ENCODE peak calls at places on chromosomes 2 and 18, in eight cellular contexts. E is astrocyte, R is MM.1S, D is GM12878, P is PC-3, V is neuronal stem cell, B is endothelial cell of umbilical vein, U is fibroblast of lung. X is an unnamed sample.

GRCh38 chr18:58241877-58242276 is 197.9 kb downstream of the NEDD4L start:
- DNase-seq in E (peak; percentile 93), R (no peak), D (no peak), P (peak; percentile 22), V (no peak), B (no peak), U (peak; percentile 94), X (no peak)

GRCh38 chr2:152403395-152403794 is 68.4 kb downstream of the FMNL2 start:
- DNase-seq in E (no peak), R (no peak), D (no peak), P (no peak), V (no peak), B (peak; percentile 64), U (no peak), X (no peak)

GRCh38 chr2:136381722-136382633 is 264.0 kb upstream of the CXCR4 start:
- DNase-seq in E (no peak), R (peak; percentile 98), D (peak; percentile 85), P (no peak), V (no peak), B (no peak), U (no peak), X (no peak)

GRCh38 chr2:120382541-120383144 is 36.7 kb downstream of the INHBB start:
- DNase-seq in E (no peak), R (no peak), D (no peak), P (no peak), V (no peak), B (no peak), U (no peak), X (no peak)

GRCh38 chr2:234293973-234294372 is 202.9 kb downstream of the ARL4C start:
- DNase-seq in E (no peak), R (peak; percentile 22), D (no peak), P (no peak), V (no peak), B (peak; percentile 15), U (no peak), X (peak; percentile 47)

GRCh38 chr18:58132595-58133191 is 88.7 kb downstream of the NEDD4L start:
- DNase-seq in E (no peak), R (no peak), D (no peak), P (no peak), V (no peak), B (no peak), U (peak; percentile 3), X (no peak)

GRCh38 chr2:159996792-159997546 is 65.4 kb downstream of the PLA2R1 start:
- DNase-seq in E (peak; percentile 62), R (no peak), D (no peak), P (no peak), V (no peak), B (peak; percentile 91), U (peak; percentile 71), X (no peak)

GRCh38 chr2:24454258-24454657 is 36.8 kb upstream of the NCOA1 start:
- DNase-seq in E (peak; percentile 47), R (no peak), D (no peak), P (no peak), V (no peak), B (no peak), U (peak; percentile 59), X (no peak)

GRCh38 chr2:130328710-130329109 is 14.0 kb upstream of the IMP4 start:
- DNase-seq in E (peak; percentile 11), R (no peak), D (no peak), P (peak; percentile 36), V (no peak), B (no peak), U (peak; percentile 24), X (no peak)

GRCh38 chr18:62982600-62983251 is 267.4 kb downstream of the PHLPP1 start:
- DNase-seq in E (peak; percentile 17), R (peak; percentile 47), D (peak; percentile 7), P (peak; percentile 62), V (peak; percentile 55), B (peak; percentile 65), U (peak; percentile 38), X (peak; percentile 84)

GRCh38 chr2:60516383-60516811 is 37.1 kb downstream of the BCL11A start:
- DNase-seq in E (peak; percentile 93), R (no peak), D (no peak), P (peak; percentile 28), V (no peak), B (no peak), U (peak; percentile 94), X (peak; percentile 16)
- H2AFZ ChIP-seq in E (peak overlapping the region; percentile 89), R (no peak overlapping the region), D (no peak overlapping the region), P (peak overlapping the region; percentile 6), V (no peak overlapping the region), B (no peak overlapping the region), U (peak overlapping the region; percentile 79), X (no peak overlapping the region)

GRCh38 chr2:201959626-201960025 is 74.0 kb upstream of the FZD7 start:
- DNase-seq in E (peak; percentile 64), R (no peak), D (no peak), P (no peak), V (no peak), B (no peak), U (peak; percentile 73), X (no peak)
- H2AFZ ChIP-seq in E (no peak overlapping the region), R (no peak overlapping the region), D (no peak overlapping the region), P (no peak overlapping the region), V (no peak overlapping the region), B (no peak overlapping the region), U (no peak overlapping the region), X (no peak overlapping the region)

DNA sequence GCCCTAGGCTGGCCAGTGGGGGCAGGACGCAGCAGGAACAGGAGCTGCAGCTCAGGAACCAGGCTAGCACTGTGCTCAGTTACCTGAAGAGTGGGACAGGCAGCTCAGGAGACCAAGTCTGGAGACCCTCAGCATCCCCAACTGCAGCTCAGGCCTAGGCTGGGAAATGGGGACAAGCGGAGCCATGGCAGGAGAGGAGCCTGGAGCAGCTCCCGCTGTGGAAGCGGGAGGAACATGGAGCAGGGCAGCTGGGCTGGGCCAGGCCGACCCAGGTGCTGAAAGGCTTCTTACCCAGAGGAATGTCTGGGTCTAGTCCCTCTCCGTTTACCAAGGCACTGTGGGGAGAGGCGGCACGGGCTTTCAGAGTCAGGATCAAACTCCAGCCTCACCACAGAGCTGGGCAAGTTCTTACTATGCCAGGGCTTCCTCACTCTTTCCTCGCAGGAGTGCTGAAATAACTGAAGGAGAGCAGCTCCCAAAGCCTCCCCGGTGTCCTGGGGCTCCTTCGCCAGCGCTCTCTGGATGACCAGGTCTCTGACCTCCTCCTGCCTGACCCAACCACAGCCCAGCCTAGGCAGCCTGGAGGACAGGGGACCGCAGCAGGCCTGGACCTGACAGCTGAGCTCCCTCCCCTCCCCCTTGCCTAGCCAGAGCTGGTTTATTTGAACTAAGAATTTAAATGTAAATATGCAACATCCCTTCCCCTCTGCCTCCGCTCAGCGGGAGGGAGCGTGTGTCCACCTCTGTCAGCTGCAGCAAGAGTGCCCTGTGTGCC is 247.8 kb upstream of the SIX2 start:
- DNase-seq in E (no peak), R (no peak), D (no peak), P (no peak), V (no peak), B (no peak), U (no peak), X (peak; percentile 58)
- H2AFZ ChIP-seq in E (no peak overlapping the region), R (no peak overlapping the region), D (no peak overlapping the region), P (no peak overlapping the region), V (peak overlapping the region; percentile 68), B (peak overlapping the region; percentile 11), U (no peak overlapping the region), X (no peak overlapping the region)

GRCh38 chr2:157184161-157184910 is 73.2 kb upstream of the GALNT5 start:
- DNase-seq in E (peak; percentile 66), R (no peak), D (no peak), P (no peak), V (no peak), B (no peak), U (peak; percentile 72), X (no peak)
- H2AFZ ChIP-seq in E (no peak overlapping the region), R (no peak overlapping the region), D (no peak overlapping the region), P (no peak overlapping the region), V (no peak overlapping the region), B (no peak overlapping the region), U (no peak overlapping the region), X (no peak overlapping the region)

X was measured in H9.